ENCODE peak calls at places on chromosomes 3 and 15, in four cellular contexts. M, X, Q and I are unnamed samples.

GRCh38 chr3:59641169-59641914 is 591.5 kb upstream of the CFAP20DC start:
- DNase-seq in M (peak; percentile 9), X (no peak), Q (no peak), I (no peak)

GRCh38 chr3:187694801-187695200 is 7.6 kb downstream of the RTP2 start:
- DNase-seq in M (peak; percentile 22), X (no peak), Q (no peak), I (no peak)

GRCh38 chr15:67085237-67085817 is 19.9 kb downstream of the SMAD3 start:
- DNase-seq in M (no peak), X (no peak), Q (no peak), I (no peak)

GRCh38 chr15:67109141-67110034 is 44.0 kb downstream of the SMAD3 start:
- DNase-seq in M (peak; percentile 99), X (no peak), Q (no peak), I (peak; percentile 65)

GRCh38 chr3:45541326-45542321 is 52.9 kb upstream of the LIMD1 start:
- DNase-seq in M (no peak), X (no peak), Q (no peak), I (no peak)

GRCh38 chr15:101539930-101540329 is 50.4 kb upstream of the PCSK6 start:
- DNase-seq in M (no peak), X (peak; percentile 5), Q (no peak), I (no peak)

GRCh38 chr3:73086071-73086494 is 24.6 kb downstream of the EBLN2 start:
- DNase-seq in M (peak; percentile 43), X (no peak), Q (no peak), I (peak; percentile 38)

GRCh38 chr3:124263168-124263567 is 271.2 kb upstream of the ROPN1 start:
- DNase-seq in M (peak; percentile 97), X (no peak), Q (no peak), I (peak; percentile 61)

GRCh38 chr3:24773798-24774197 is 279.1 kb upstream of the THRB start:
- DNase-seq in M (peak; percentile 41), X (peak; percentile 80), Q (peak; percentile 10), I (peak; percentile 87)

GRCh38 chr15:56978898-56979662 is 60.6 kb downstream of the TCF12 start:
- DNase-seq in M (peak; percentile 71), X (no peak), Q (no peak), I (no peak)

GRCh38 chr3:58659051-58659675 is 7.4 kb downstream of the FAM3D start:
- DNase-seq in M (peak; percentile 44), X (peak; percentile 74), Q (peak; percentile 25), I (peak; percentile 79)

GRCh38 chr3:14803981-14804834 is 14.6 kb upstream of the FGD5 start:
- DNase-seq in M (no peak), X (no peak), Q (no peak), I (peak; percentile 55)

GRCh38 chr3:177753498-177754155 is 556.3 kb upstream of the TBL1XR1 start:
- DNase-seq in M (peak; percentile 39), X (no peak), Q (no peak), I (no peak)

GRCh38 chr3:38370861-38371260 is 24.3 kb downstream of the XYLB start:
- DNase-seq in M (no peak), X (no peak), Q (no peak), I (no peak)

GRCh38 chr15:52558196-52558595 is 10.6 kb downstream of the ARPP19 start:
- DNase-seq in M (peak; percentile 78), X (no peak), Q (no peak), I (peak; percentile 24)

GRCh38 chr3:141875374-141875892 is 1.0 kb upstream of the ATP1B3 start:
- DNase-seq in M (peak; percentile 74), X (peak; percentile 82), Q (peak; percentile 51), I (peak; percentile 90)

GRCh38 chr15:25767356-25768151 is 95.6 kb downstream of the ATP10A start:
- DNase-seq in M (no peak), X (no peak), Q (no peak), I (no peak)
- H3K18ac ChIP-seq in M (no peak overlapping the region), X (no peak overlapping the region), Q (no peak overlapping the region), I (no peak overlapping the region)

GRCh38 chr15:70588613-70589012 is 174.7 kb downstream of the UACA start:
- DNase-seq in M (no peak), X (no peak), Q (no peak), I (no peak)
- H4K8ac ChIP-seq in M (no peak overlapping the region), X (no peak overlapping the region), Q (no peak overlapping the region), I (no peak overlapping the region)

GRCh38 chr15:72947709-72948108 is 104.6 kb upstream of the NEO1 start:
- DNase-seq in M (no peak), X (no peak), Q (no peak), I (no peak)

GRCh38 chr15:72952151-72952550 is 100.1 kb upstream of the NEO1 start:
- DNase-seq in M (no peak), X (no peak), Q (no peak), I (no peak)

GRCh38 chr15:72953306-72953705 is 99.0 kb upstream of the NEO1 start:
- DNase-seq in M (no peak), X (no peak), Q (no peak), I (no peak)

GRCh38 chr15:72944565-72944964 is 107.7 kb upstream of the NEO1 start:
- DNase-seq in M (no peak), X (no peak), Q (no peak), I (no peak)

GRCh38 chr15:72948662-72949061 is 103.6 kb upstream of the NEO1 start:
- DNase-seq in M (no peak), X (no peak), Q (no peak), I (no peak)
- H3K18ac ChIP-seq in M (no peak overlapping the region), X (no peak overlapping the region), Q (no peak overlapping the region), I (no peak overlapping the region)

GRCh38 chr15:99250001-99250400 is 620 bp upstream of the TTC23 start:
- DNase-seq in M (no peak), X (no peak), Q (no peak), I (no peak)

GRCh38 chr15:99248000-99248727 is 1.2 kb downstream of the TTC23 start:
- DNase-seq in M (no peak), X (no peak), Q (no peak), I (no peak)

GRCh38 chr15:99250494-99251435 is 516 bp upstream of the LRRC28 start:
- DNase-seq in M (peak; percentile 99), X (peak; percentile 99), Q (peak; percentile 92), I (peak; percentile 100)

GRCh38 chr15:99251436-99251821 is at the start of gene LRRC28:
- DNase-seq in M (no peak), X (no peak), Q (no peak), I (no peak)

GRCh38 chr15:99249270-99249817 is at the start of gene TTC23:
- DNase-seq in M (peak; percentile 89), X (peak; percentile 37), Q (no peak), I (peak; percentile 92)
- H4K8ac ChIP-seq in M (peak within 1 kb of the TSS; percentile 98), X (no peak within 1 kb of the TSS), Q (no peak within 1 kb of the TSS), I (no peak within 1 kb of the TSS)

GRCh38 chr15:62907275-62907674 is 135.3 kb upstream of the TPM1 start:
- DNase-seq in M (no peak), X (no peak), Q (no peak), I (no peak)
- H3K18ac ChIP-seq in M (no peak overlapping the region), X (no peak overlapping the region), Q (no peak overlapping the region), I (no peak overlapping the region)

GRCh38 chr3:183381179-183381578 is 47.2 kb downstream of the MCF2L2 start:
- DNase-seq in M (peak; percentile 66), X (no peak), Q (no peak), I (no peak)
- H4K8ac ChIP-seq in M (no peak overlapping the region), X (no peak overlapping the region), Q (no peak overlapping the region), I (no peak overlapping the region)

GRCh38 chr3:123025642-123026521 is 1.7 kb downstream of the SEMA5B start:
- DNase-seq in M (no peak), X (peak; percentile 79), Q (no peak), I (peak; percentile 82)

GRCh38 chr3:123026551-123027291 is 842 bp downstream of the SEMA5B start:
- DNase-seq in M (no peak), X (peak; percentile 62), Q (no peak), I (peak; percentile 75)

GRCh38 chr3:123031051-123031450 is 3.5 kb upstream of the SEMA5B start:
- DNase-seq in M (no peak), X (no peak), Q (no peak), I (peak; percentile 85)

GRCh38 chr3:123027292-123028232 is at the start of gene SEMA5B:
- DNase-seq in M (no peak), X (peak; percentile 88), Q (no peak), I (peak; percentile 93)

DNA sequence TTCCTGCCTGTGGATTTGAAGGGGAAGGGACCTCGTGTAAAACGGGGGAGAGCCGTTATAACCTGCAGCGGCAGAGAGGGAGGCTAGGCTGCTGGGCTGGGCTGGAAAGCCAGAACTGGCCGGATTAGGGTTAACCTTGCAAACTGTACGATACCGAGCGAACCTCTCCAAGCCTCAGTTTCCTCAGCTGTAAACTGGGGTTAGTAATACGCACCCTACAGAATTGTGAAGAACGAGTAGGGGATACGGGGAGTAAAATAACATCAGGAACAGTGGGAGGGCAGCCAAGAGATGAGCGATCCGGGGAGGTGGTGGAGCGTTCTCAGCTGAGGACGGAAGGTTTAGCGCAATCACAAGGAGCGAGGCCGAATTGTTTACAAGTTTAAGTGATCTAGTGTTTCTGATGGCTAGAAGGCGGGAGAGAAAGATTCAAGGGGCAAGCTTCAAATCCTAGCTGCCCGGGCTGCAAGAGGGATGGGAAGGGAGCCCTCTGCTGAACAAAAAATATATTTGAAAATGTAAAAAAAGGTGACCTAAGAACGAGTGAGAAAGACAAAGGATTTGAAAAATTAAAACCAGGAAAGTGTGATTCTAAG is 768 bp upstream of the SEMA5B start:
- DNase-seq in M (peak; percentile 72), X (peak; percentile 60), Q (no peak), I (peak; percentile 94)
- H3K18ac ChIP-seq in M (no peak overlapping the region), X (peak overlapping the region; percentile 23), Q (peak overlapping the region; percentile 94), I (peak overlapping the region; percentile 21)

GRCh38 chr3:149459491-149460057 is 14.9 kb upstream of the TM4SF4 start:
- DNase-seq in M (no peak), X (no peak), Q (no peak), I (peak; percentile 40)

GRCh38 chr3:149460123-149460522 is 14.4 kb upstream of the TM4SF4 start:
- DNase-seq in M (no peak), X (no peak), Q (no peak), I (no peak)

GRCh38 chr3:149462653-149463052 is 11.8 kb upstream of the TM4SF4 start:
- DNase-seq in M (peak; percentile 49), X (no peak), Q (no peak), I (no peak)

GRCh38 chr3:149463921-149464320 is 10.6 kb upstream of the TM4SF4 start:
- DNase-seq in M (no peak), X (no peak), Q (no peak), I (no peak)

DNA sequence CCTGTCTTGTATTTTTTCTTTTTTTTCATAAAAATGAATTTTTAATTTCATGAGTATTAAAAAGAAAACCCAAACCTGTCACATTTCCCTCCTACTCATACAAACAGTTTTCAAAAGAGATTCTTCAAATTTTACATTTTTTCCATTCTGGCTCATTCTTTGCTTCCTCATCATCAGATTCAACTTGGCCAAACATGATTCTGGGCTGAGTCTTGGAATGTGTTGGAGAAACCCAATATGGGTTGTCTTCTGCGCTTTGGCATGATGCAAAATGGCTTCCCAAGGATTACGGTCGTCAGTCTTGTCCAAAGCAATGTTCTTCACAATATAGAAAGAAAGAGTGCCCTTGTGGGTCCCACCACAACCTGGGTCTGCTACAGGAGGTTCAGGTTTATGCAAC is 12.4 kb upstream of the TM4SF4 start:
- DNase-seq in M (no peak), X (no peak), Q (no peak), I (no peak)
- H4K8ac ChIP-seq in M (peak overlapping the region; percentile 64), X (no peak overlapping the region), Q (no peak overlapping the region), I (no peak overlapping the region)